ENCODE peak calls at places on chromosomes 3 and 15, in nine cellular contexts. A is tibial nerve; R is cardiac muscle cell; W is IMR-90; S is GM23248; D is heart right ventricle; B is astrocyte; T is naive thymus-derived CD4-positive, alpha-beta T cell; G is heart left ventricle. F is an unnamed sample. For H3K9me3 and H3K4me1, the result is how much of the 10 kb centered on the place peaks cover.

GRCh38 chr3:119637679-119638525 is 22.5 kb downstream of the POPDC2 start:
- DNase-seq in A (no peak), R (no peak), W (peak), S (peak), D (no peak), B (peak), T (no peak), G (no peak), F (no peak)

GRCh38 chr3:64612082-64612860 is 75.5 kb downstream of the ADAMTS9 start:
- DNase-seq in A (no peak), R (peak), W (peak), S (peak), D (no peak), B (peak), T (no peak), G (peak), F (no peak)

GRCh38 chr15:40092416-40093223 is 16.1 kb downstream of the BMF start:
- DNase-seq in A (peak), R (peak), W (peak), S (peak), D (peak), B (peak), T (no peak), G (peak), F (peak)

GRCh38 chr3:63128380-63128779 is 149.7 kb upstream of the SYNPR start:
- DNase-seq in A (no peak), R (no peak), W (no peak), S (no peak), D (no peak), B (no peak), T (no peak), G (no peak), F (no peak)

GRCh38 chr3:139202959-139203349 is 140.9 kb upstream of the MRPS22 start:
- DNase-seq in A (no peak), R (no peak), W (no peak), S (no peak), D (no peak), B (no peak), T (no peak), G (no peak), F (no peak)

GRCh38 chr15:48617619-48618018 is 27.9 kb downstream of the FBN1 start:
- DNase-seq in A (no peak), R (no peak), W (peak), S (peak), D (no peak), B (peak), T (no peak), G (peak), F (peak)

GRCh38 chr15:87707076-87707475 is 549.5 kb downstream of the NTRK3 start:
- DNase-seq in A (no peak), R (no peak), W (no peak), S (no peak), D (no peak), B (no peak), T (no peak), G (no peak), F (no peak)

GRCh38 chr3:30232142-30232541 is 374.3 kb upstream of the TGFBR2 start:
- DNase-seq in A (no peak), R (no peak), W (peak), S (peak), D (no peak), B (peak), T (no peak), G (peak), F (no peak)

GRCh38 chr3:123159926-123160635 is 41.7 kb upstream of the SEC22A start:
- DNase-seq in A (no peak), R (no peak), W (peak), S (peak), D (no peak), B (peak), T (no peak), G (no peak), F (no peak)

GRCh38 chr3:17772556-17772955 is 30.1 kb upstream of the TBC1D5 start:
- DNase-seq in A (no peak), R (no peak), W (no peak), S (no peak), D (no peak), B (no peak), T (no peak), G (no peak), F (no peak)

GRCh38 chr3:166444336-166444735 is 607.1 kb upstream of the BCHE start:
- DNase-seq in A (no peak), R (no peak), W (peak), S (no peak), D (no peak), B (no peak), T (no peak), G (no peak), F (no peak)

GRCh38 chr3:48466386-48467109 is 20.0 kb downstream of the ATRIP start:
- DNase-seq in A (no peak), R (no peak), W (no peak), S (peak), D (peak), B (no peak), T (no peak), G (no peak), F (peak)

GRCh38 chr3:31762888-31763351 is 218.1 kb downstream of the OSBPL10 start:
- DNase-seq in A (no peak), R (no peak), W (no peak), S (no peak), D (no peak), B (peak), T (no peak), G (no peak), F (no peak)

GRCh38 chr3:126305427-126305826 is 51.8 kb downstream of the KLF15 start:
- DNase-seq in A (no peak), R (no peak), W (peak), S (peak), D (no peak), B (peak), T (no peak), G (no peak), F (no peak)

GRCh38 chr3:159170436-159171003 is 368.7 kb downstream of the MFSD1 start:
- DNase-seq in A (no peak), R (no peak), W (peak), S (peak), D (no peak), B (peak), T (no peak), G (no peak), F (no peak)

GRCh38 chr3:127680146-127680661 is 7.5 kb downstream of the ABTB1 start:
- DNase-seq in A (no peak), R (no peak), W (no peak), S (no peak), D (no peak), B (no peak), T (no peak), G (peak), F (peak)

GRCh38 chr15:82122754-82123400 is 77.1 kb upstream of the MEX3B start:
- DNase-seq in A (no peak), R (no peak), W (peak), S (peak), D (no peak), B (peak), T (no peak), G (no peak), F (peak)

GRCh38 chr15:49610166-49610918 is 10.3 kb downstream of the FAM227B start:
- DNase-seq in A (no peak), R (no peak), W (no peak), S (peak), D (no peak), B (no peak), T (no peak), G (no peak), F (no peak)

GRCh38 chr3:11199902-11200678 is 45.8 kb downstream of the HRH1 start:
- DNase-seq in A (no peak), R (no peak), W (peak), S (peak), D (no peak), B (peak), T (no peak), G (no peak), F (no peak)

GRCh38 chr15:59703979-59704796 is 15.1 kb upstream of the BNIP2 start:
- DNase-seq in A (no peak), R (no peak), W (no peak), S (no peak), D (no peak), B (no peak), T (no peak), G (no peak), F (no peak)

GRCh38 chr3:6491768-6492167 is 369.1 kb upstream of the GRM7 start:
- DNase-seq in A (no peak), R (no peak), W (no peak), S (no peak), D (no peak), B (no peak), T (no peak), G (no peak), F (no peak)

GRCh38 chr3:158974905-158975304 is 173.1 kb downstream of the MFSD1 start:
- DNase-seq in A (no peak), R (no peak), W (no peak), S (no peak), D (no peak), B (no peak), T (no peak), G (no peak), F (no peak)

GRCh38 chr3:195352895-195353488 is 82.0 kb upstream of the XXYLT1 start:
- DNase-seq in A (no peak), R (no peak), W (peak), S (peak), D (no peak), B (peak), T (no peak), G (no peak), F (no peak)

GRCh38 chr15:92001307-92001706 is 147.8 kb downstream of the SLCO3A1 start:
- DNase-seq in A (no peak), R (no peak), W (no peak), S (no peak), D (no peak), B (no peak), T (no peak), G (no peak), F (no peak)

GRCh38 chr15:88998980-88999713 is 86.0 kb upstream of the MFGE8 start:
- DNase-seq in A (no peak), R (no peak), W (no peak), S (no peak), D (no peak), B (no peak), T (no peak), G (no peak), F (peak)

GRCh38 chr15:32649336-32649735 is 7.8 kb downstream of the SCG5 start:
- DNase-seq in A (no peak), R (peak), W (peak), S (peak), D (no peak), B (no peak), T (no peak), G (no peak), F (no peak)

GRCh38 chr15:58748787-58749531 is 548 bp downstream of the ADAM10 start:
- DNase-seq in A (no peak), R (peak), W (no peak), S (peak), D (peak), B (no peak), T (peak), G (peak), F (peak)

GRCh38 chr3:37946531-37946889 is 44.1 kb upstream of the VILL start:
- DNase-seq in A (no peak), R (no peak), W (no peak), S (no peak), D (no peak), B (no peak), T (no peak), G (no peak), F (no peak)

GRCh38 chr15:89363133-89363532 is 28.5 kb upstream of the POLG start:
- DNase-seq in A (no peak), R (no peak), W (no peak), S (no peak), D (no peak), B (no peak), T (no peak), G (no peak), F (no peak)

GRCh38 chr3:58837863-58838255 is 171.3 kb upstream of the FAM3D start:
- DNase-seq in A (no peak), R (no peak), W (no peak), S (peak), D (no peak), B (no peak), T (no peak), G (no peak), F (no peak)

GRCh38 chr3:58835075-58835474 is 168.5 kb upstream of the FAM3D start:
- DNase-seq in A (no peak), R (no peak), W (peak), S (peak), D (no peak), B (peak), T (no peak), G (no peak), F (no peak)

GRCh38 chr3:58837141-58837862 is 170.7 kb upstream of the FAM3D start:
- DNase-seq in A (no peak), R (no peak), W (peak), S (no peak), D (no peak), B (no peak), T (no peak), G (no peak), F (no peak)

GRCh38 chr3:58839187-58839586 is 172.6 kb upstream of the FAM3D start:
- DNase-seq in A (no peak), R (no peak), W (no peak), S (no peak), D (no peak), B (no peak), T (no peak), G (no peak), F (no peak)

GRCh38 chr3:58839964-58840363 is 173.4 kb upstream of the FAM3D start:
- DNase-seq in A (no peak), R (no peak), W (no peak), S (no peak), D (no peak), B (no peak), T (no peak), G (no peak), F (no peak)
- H3K9me3 ChIP-seq in A (under half), R (under half), W (under half), S (under half), D (under half), B (under half), T (under half), G (under half), F (under half)

GRCh38 chr15:31342381-31342780 is 15.7 kb downstream of the KLF13 start:
- DNase-seq in A (no peak), R (no peak), W (no peak), S (no peak), D (no peak), B (no peak), T (no peak), G (no peak), F (no peak)

GRCh38 chr15:31344266-31344665 is 17.6 kb downstream of the KLF13 start:
- DNase-seq in A (no peak), R (no peak), W (no peak), S (no peak), D (no peak), B (no peak), T (no peak), G (no peak), F (no peak)

GRCh38 chr15:31344824-31345605 is 18.4 kb downstream of the KLF13 start:
- DNase-seq in A (no peak), R (no peak), W (no peak), S (peak), D (peak), B (no peak), T (no peak), G (peak), F (no peak)

GRCh38 chr15:31342781-31343626 is 16.4 kb downstream of the KLF13 start:
- DNase-seq in A (no peak), R (no peak), W (no peak), S (no peak), D (no peak), B (no peak), T (no peak), G (no peak), F (no peak)

GRCh38 chr15:31343831-31344230 is 17.2 kb downstream of the KLF13 start:
- DNase-seq in A (no peak), R (no peak), W (no peak), S (no peak), D (no peak), B (no peak), T (no peak), G (no peak), F (no peak)
- H3K4me1 ChIP-seq in A (half or more), R (under half), W (under half), S (under half), D (half or more), B (under half), T (half or more), G (half or more), F (under half)

DNA sequence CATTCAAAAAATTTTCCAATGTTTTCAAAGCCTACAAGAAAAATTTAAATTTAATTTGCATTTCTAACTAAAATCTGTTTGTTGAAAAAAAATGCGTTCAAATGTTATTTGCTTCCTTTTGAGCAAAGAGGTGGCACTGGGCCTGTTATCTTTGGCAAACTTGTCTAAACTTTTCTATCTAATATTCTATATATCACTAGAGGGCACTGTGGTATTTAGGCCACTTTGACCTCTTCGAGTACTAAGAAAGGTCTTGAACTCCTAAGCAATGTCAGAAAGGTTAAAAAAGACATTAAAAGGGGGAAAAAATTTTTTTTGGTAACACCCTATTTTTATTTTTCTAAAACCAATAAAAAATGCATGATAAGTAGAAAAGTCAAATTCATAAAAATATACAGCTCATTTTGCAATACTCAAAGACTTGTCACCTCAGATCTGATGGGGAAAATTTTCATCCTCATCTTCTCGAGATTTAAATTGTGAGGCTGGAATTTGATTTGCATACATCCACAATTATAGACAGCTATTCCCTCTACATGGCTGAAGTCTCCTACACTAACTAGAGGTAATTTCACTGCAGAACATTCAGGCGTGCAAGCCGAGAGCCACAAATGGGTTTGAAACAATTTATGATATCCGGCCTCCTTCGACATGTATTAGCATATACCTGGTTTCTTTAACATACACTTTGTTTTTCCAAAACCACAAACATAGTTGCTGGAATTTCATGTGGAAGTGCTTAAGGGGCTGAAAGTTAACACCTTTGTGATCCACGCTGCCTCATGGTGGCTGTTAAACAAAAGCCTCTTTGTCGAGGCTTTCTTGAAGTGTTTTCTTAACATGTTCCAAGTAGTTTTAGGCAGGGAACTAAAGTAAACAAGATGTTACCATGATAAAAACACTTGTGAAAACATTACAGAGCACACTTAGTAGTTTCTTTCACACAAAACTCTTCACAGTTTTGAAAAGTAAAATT is 576.4 kb downstream of the FOXP1 start:
- DNase-seq in A (no peak), R (peak), W (no peak), S (peak), D (no peak), B (peak), T (peak), G (no peak), F (no peak)
- H3K27ac ChIP-seq in A (no peak), R (peak), W (no peak), S (no peak), D (peak), B (peak), T (peak), G (peak), F (peak)

GRCh38 chr15:99580061-99580460 is 14.3 kb downstream of the MEF2A start:
- DNase-seq in A (no peak), R (no peak), W (no peak), S (no peak), D (no peak), B (no peak), T (no peak), G (no peak), F (no peak)

GRCh38 chr15:99582508-99582960 is 16.8 kb downstream of the MEF2A start:
- DNase-seq in A (no peak), R (no peak), W (no peak), S (no peak), D (no peak), B (no peak), T (no peak), G (no peak), F (no peak)

GRCh38 chr15:99574048-99574447 is 8.3 kb downstream of the MEF2A start:
- DNase-seq in A (no peak), R (no peak), W (no peak), S (no peak), D (no peak), B (no peak), T (no peak), G (no peak), F (no peak)

GRCh38 chr15:99574502-99574901 is 8.7 kb downstream of the MEF2A start:
- DNase-seq in A (no peak), R (no peak), W (no peak), S (no peak), D (no peak), B (no peak), T (no peak), G (no peak), F (no peak)

DNA sequence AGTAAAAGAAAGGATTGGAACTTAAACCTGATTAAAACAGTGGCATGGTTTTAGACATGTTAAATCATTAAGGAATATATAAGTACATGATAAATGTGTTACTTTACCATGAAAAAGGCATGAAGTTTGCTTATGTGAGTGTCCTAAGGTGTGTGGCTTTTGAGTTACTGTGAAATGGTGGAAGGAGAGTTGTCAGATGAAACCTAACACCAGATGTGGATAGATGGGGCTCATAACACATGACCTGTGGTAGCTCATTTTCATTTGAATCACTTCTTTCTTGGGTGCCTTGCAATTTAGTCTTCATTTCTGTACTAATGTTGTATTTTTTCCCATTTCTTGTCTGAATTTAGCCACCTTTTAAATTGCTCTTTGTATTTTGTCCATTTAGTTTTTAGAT is 13.0 kb downstream of the MEF2A start:
- DNase-seq in A (no peak), R (no peak), W (no peak), S (peak), D (no peak), B (peak), T (no peak), G (no peak), F (no peak)
- H3K9me3 ChIP-seq in A (under half), R (under half), W (under half), S (under half), D (under half), B (under half), T (under half), G (under half), F (under half)

DNA sequence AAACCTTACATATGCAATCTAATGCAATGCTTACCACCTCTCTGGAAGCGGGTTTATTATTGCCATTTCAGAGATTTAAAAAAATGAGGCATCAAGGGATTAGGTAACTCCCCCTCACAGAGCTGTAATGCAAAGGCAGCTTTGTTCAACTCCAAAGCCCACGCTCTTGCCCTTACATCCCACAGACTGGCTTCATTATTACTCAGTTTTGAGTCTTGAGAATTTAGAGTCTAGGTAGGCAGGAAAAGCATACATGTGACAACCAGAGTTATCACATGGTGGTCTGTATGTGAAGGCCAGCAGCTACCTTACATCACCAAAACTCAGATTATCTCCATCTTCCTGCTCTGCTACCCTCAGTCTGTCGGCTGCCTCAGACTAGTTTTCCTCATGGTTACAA is 326.9 kb downstream of the UACA start:
- DNase-seq in A (no peak), R (no peak), W (no peak), S (no peak), D (no peak), B (no peak), T (no peak), G (no peak), F (no peak)
- H3K4me1 ChIP-seq in A (under half), R (half or more), W (under half), S (under half), D (under half), B (under half), T (under half), G (under half), F (under half)

GRCh38 chr15:55630921-55631320 is 42.8 kb upstream of the PYGO1 start:
- DNase-seq in A (no peak), R (no peak), W (no peak), S (no peak), D (no peak), B (no peak), T (no peak), G (no peak), F (no peak)

GRCh38 chr15:55632434-55632833 is 44.3 kb upstream of the PYGO1 start:
- DNase-seq in A (no peak), R (no peak), W (no peak), S (no peak), D (no peak), B (no peak), T (no peak), G (no peak), F (no peak)

GRCh38 chr15:55637086-55637485 is 48.9 kb upstream of the PYGO1 start:
- DNase-seq in A (no peak), R (no peak), W (no peak), S (no peak), D (no peak), B (no peak), T (no peak), G (no peak), F (no peak)

GRCh38 chr15:55638764-55639163 is 50.6 kb upstream of the PYGO1 start:
- DNase-seq in A (no peak), R (no peak), W (no peak), S (no peak), D (no peak), B (no peak), T (no peak), G (no peak), F (no peak)

GRCh38 chr15:55633731-55634130 is 45.6 kb upstream of the PYGO1 start:
- DNase-seq in A (no peak), R (no peak), W (peak), S (no peak), D (no peak), B (no peak), T (no peak), G (no peak), F (no peak)
- H3K27ac ChIP-seq in A (no peak), R (no peak), W (no peak), S (no peak), D (no peak), B (no peak), T (no peak), G (no peak), F (no peak)